ENCODE peak calls at places on chromosomes 11 and 22, in ten cellular contexts. One of them, this sample, is unnamed. For H3K4me1, the result is how much of the 10 kb centered on the place peaks cover.

GRCh38 chr11:86157797-86158378 is 86.7 kb upstream of the EED start:
- DNase-seq in fibroblast of lung: no peak
- DNase-seq in SK-N-SH: no peak
- DNase-seq in cardiac muscle cell: no peak
- DNase-seq in endodermal cell: no peak
- DNase-seq in OCI-LY7: no peak
- DNase-seq in GM23248: no peak
- DNase-seq in kidney: no peak
- DNase-seq in body of pancreas: no peak
- DNase-seq in neuronal stem cell: no peak
- DNase-seq in this sample: no peak

GRCh38 chr11:19853016-19853415 is 140.4 kb downstream of the NAV2 start:
- DNase-seq in GM23248: peak
- DNase-seq in OCI-LY7: no peak
- DNase-seq in endodermal cell: no peak
- DNase-seq in neuronal stem cell: no peak
- DNase-seq in SK-N-SH: no peak
- DNase-seq in body of pancreas: no peak
- DNase-seq in cardiac muscle cell: no peak
- DNase-seq in fibroblast of lung: peak
- DNase-seq in kidney: no peak
- DNase-seq in this sample: no peak

GRCh38 chr22:32649515-32650200 is 151.8 kb upstream of the TIMP3 start:
- DNase-seq in OCI-LY7: no peak
- DNase-seq in neuronal stem cell: no peak
- DNase-seq in fibroblast of lung: peak
- DNase-seq in endodermal cell: no peak
- DNase-seq in kidney: no peak
- DNase-seq in cardiac muscle cell: no peak
- DNase-seq in SK-N-SH: no peak
- DNase-seq in GM23248: peak
- DNase-seq in body of pancreas: no peak
- DNase-seq in this sample: no peak

GRCh38 chr11:19607656-19608360 is 104.8 kb upstream of the NAV2 start:
- DNase-seq in kidney: no peak
- DNase-seq in endodermal cell: no peak
- DNase-seq in fibroblast of lung: no peak
- DNase-seq in SK-N-SH: no peak
- DNase-seq in neuronal stem cell: no peak
- DNase-seq in cardiac muscle cell: no peak
- DNase-seq in body of pancreas: no peak
- DNase-seq in GM23248: no peak
- DNase-seq in OCI-LY7: no peak
- DNase-seq in this sample: no peak

GRCh38 chr11:96393753-96394348 is 4.0 kb downstream of the JRKL start:
- DNase-seq in cardiac muscle cell: peak
- DNase-seq in SK-N-SH: peak
- DNase-seq in GM23248: peak
- DNase-seq in kidney: no peak
- DNase-seq in OCI-LY7: peak
- DNase-seq in endodermal cell: no peak
- DNase-seq in fibroblast of lung: peak
- DNase-seq in body of pancreas: no peak
- DNase-seq in neuronal stem cell: no peak
- DNase-seq in this sample: no peak

GRCh38 chr11:112004389-112004788 is 20.8 kb upstream of the DLAT start:
- DNase-seq in cardiac muscle cell: no peak
- DNase-seq in endodermal cell: peak
- DNase-seq in body of pancreas: no peak
- DNase-seq in neuronal stem cell: no peak
- DNase-seq in SK-N-SH: peak
- DNase-seq in kidney: no peak
- DNase-seq in GM23248: peak
- DNase-seq in OCI-LY7: peak
- DNase-seq in fibroblast of lung: no peak
- DNase-seq in this sample: no peak

GRCh38 chr22:42962295-42963230 is 52.4 kb downstream of the PACSIN2 start:
- DNase-seq in kidney: peak
- DNase-seq in OCI-LY7: no peak
- DNase-seq in GM23248: peak
- DNase-seq in endodermal cell: peak
- DNase-seq in body of pancreas: peak
- DNase-seq in neuronal stem cell: no peak
- DNase-seq in SK-N-SH: no peak
- DNase-seq in fibroblast of lung: no peak
- DNase-seq in cardiac muscle cell: no peak
- DNase-seq in this sample: peak

GRCh38 chr11:95575517-95575916 is 214.1 kb downstream of the FAM76B start:
- DNase-seq in neuronal stem cell: no peak
- DNase-seq in body of pancreas: no peak
- DNase-seq in kidney: no peak
- DNase-seq in cardiac muscle cell: no peak
- DNase-seq in SK-N-SH: no peak
- DNase-seq in GM23248: no peak
- DNase-seq in fibroblast of lung: peak
- DNase-seq in OCI-LY7: no peak
- DNase-seq in endodermal cell: no peak
- DNase-seq in this sample: no peak

GRCh38 chr22:40499187-40499753 is 128.9 kb downstream of the SGSM3 start:
- DNase-seq in SK-N-SH: peak
- DNase-seq in kidney: no peak
- DNase-seq in endodermal cell: no peak
- DNase-seq in GM23248: peak
- DNase-seq in OCI-LY7: no peak
- DNase-seq in fibroblast of lung: peak
- DNase-seq in neuronal stem cell: no peak
- DNase-seq in body of pancreas: peak
- DNase-seq in cardiac muscle cell: no peak
- DNase-seq in this sample: no peak

GRCh38 chr11:325796-326591 is 5.3 kb upstream of the IFITM3 start:
- DNase-seq in cardiac muscle cell: no peak
- DNase-seq in kidney: peak
- DNase-seq in GM23248: no peak
- DNase-seq in OCI-LY7: no peak
- DNase-seq in endodermal cell: peak
- DNase-seq in fibroblast of lung: no peak
- DNase-seq in body of pancreas: no peak
- DNase-seq in SK-N-SH: no peak
- DNase-seq in neuronal stem cell: no peak
- DNase-seq in this sample: no peak

GRCh38 chr11:132490976-132491375 is 1041.3 kb downstream of the OPCML start:
- DNase-seq in OCI-LY7: no peak
- DNase-seq in kidney: no peak
- DNase-seq in neuronal stem cell: no peak
- DNase-seq in endodermal cell: no peak
- DNase-seq in GM23248: peak
- DNase-seq in body of pancreas: no peak
- DNase-seq in SK-N-SH: no peak
- DNase-seq in cardiac muscle cell: no peak
- DNase-seq in fibroblast of lung: peak
- DNase-seq in this sample: no peak

DNA sequence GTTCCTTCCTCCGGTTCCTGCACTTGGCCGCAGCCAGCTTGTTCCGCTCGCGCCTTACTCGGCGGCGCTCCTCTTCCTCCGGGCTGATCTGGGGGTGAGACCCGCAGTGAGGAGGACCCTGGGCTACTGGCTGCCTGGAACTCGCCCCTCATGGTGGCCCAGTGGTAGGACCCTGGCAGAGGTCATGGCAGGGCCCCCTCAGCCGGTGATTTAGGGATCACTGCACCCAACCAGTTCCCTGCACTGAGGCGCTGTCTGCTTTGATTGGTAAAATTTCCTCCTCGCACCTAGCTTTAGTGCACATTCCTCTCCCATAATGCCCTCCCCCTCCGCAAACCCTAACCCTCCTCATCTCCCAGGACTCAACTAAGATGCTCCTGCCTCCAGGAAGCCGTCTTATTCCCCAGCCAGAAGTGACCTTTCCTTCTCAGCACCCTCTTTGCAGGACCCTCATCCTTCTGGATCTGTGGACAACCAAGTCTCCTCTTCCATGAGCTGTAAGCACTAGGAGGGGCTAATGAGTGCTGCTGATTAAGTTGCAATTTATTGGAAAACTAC is 3.6 kb downstream of the CCDC85B start:
- DNase-seq in kidney: peak
- DNase-seq in OCI-LY7: peak
- DNase-seq in GM23248: no peak
- DNase-seq in cardiac muscle cell: no peak
- DNase-seq in neuronal stem cell: no peak
- DNase-seq in endodermal cell: no peak
- DNase-seq in body of pancreas: no peak
- DNase-seq in fibroblast of lung: no peak
- DNase-seq in SK-N-SH: no peak
- DNase-seq in this sample: no peak
- H3K4me3 ChIP-seq in kidney: no peak
- H3K4me3 ChIP-seq in OCI-LY7: peak
- H3K4me3 ChIP-seq in GM23248: peak
- H3K4me3 ChIP-seq in cardiac muscle cell: no peak
- H3K4me3 ChIP-seq in neuronal stem cell: no peak
- H3K4me3 ChIP-seq in endodermal cell: no peak
- H3K4me3 ChIP-seq in body of pancreas: no peak
- H3K4me3 ChIP-seq in fibroblast of lung: no peak
- H3K4me3 ChIP-seq in SK-N-SH: no peak
- H3K4me3 ChIP-seq in this sample: peak

GRCh38 chr22:29628982-29629381 is 25.5 kb downstream of the NF2 start:
- DNase-seq in kidney: no peak
- DNase-seq in OCI-LY7: no peak
- DNase-seq in cardiac muscle cell: no peak
- DNase-seq in SK-N-SH: no peak
- DNase-seq in neuronal stem cell: no peak
- DNase-seq in GM23248: no peak
- DNase-seq in fibroblast of lung: no peak
- DNase-seq in body of pancreas: no peak
- DNase-seq in endodermal cell: no peak
- DNase-seq in this sample: no peak

GRCh38 chr22:29631725-29632124 is 28.3 kb downstream of the NF2 start:
- DNase-seq in kidney: no peak
- DNase-seq in neuronal stem cell: no peak
- DNase-seq in SK-N-SH: no peak
- DNase-seq in body of pancreas: no peak
- DNase-seq in GM23248: no peak
- DNase-seq in OCI-LY7: no peak
- DNase-seq in endodermal cell: no peak
- DNase-seq in fibroblast of lung: no peak
- DNase-seq in cardiac muscle cell: no peak
- DNase-seq in this sample: no peak

GRCh38 chr22:29630987-29631386 is 27.6 kb downstream of the NF2 start:
- DNase-seq in OCI-LY7: no peak
- DNase-seq in GM23248: no peak
- DNase-seq in SK-N-SH: no peak
- DNase-seq in cardiac muscle cell: no peak
- DNase-seq in body of pancreas: no peak
- DNase-seq in endodermal cell: no peak
- DNase-seq in fibroblast of lung: no peak
- DNase-seq in kidney: no peak
- DNase-seq in neuronal stem cell: no peak
- DNase-seq in this sample: no peak

GRCh38 chr22:29630180-29630498 is 26.7 kb downstream of the NF2 start:
- DNase-seq in endodermal cell: no peak
- DNase-seq in body of pancreas: no peak
- DNase-seq in kidney: no peak
- DNase-seq in cardiac muscle cell: no peak
- DNase-seq in OCI-LY7: no peak
- DNase-seq in fibroblast of lung: no peak
- DNase-seq in SK-N-SH: no peak
- DNase-seq in neuronal stem cell: no peak
- DNase-seq in GM23248: no peak
- DNase-seq in this sample: no peak

GRCh38 chr22:29629382-29630179 is 26.1 kb downstream of the NF2 start:
- DNase-seq in SK-N-SH: no peak
- DNase-seq in neuronal stem cell: no peak
- DNase-seq in body of pancreas: no peak
- DNase-seq in kidney: no peak
- DNase-seq in cardiac muscle cell: no peak
- DNase-seq in OCI-LY7: no peak
- DNase-seq in endodermal cell: no peak
- DNase-seq in fibroblast of lung: no peak
- DNase-seq in GM23248: no peak
- DNase-seq in this sample: no peak
- H3K4me1 ChIP-seq in SK-N-SH: under half
- H3K4me1 ChIP-seq in neuronal stem cell: under half
- H3K4me1 ChIP-seq in body of pancreas: under half
- H3K4me1 ChIP-seq in kidney: under half
- H3K4me1 ChIP-seq in cardiac muscle cell: under half
- H3K4me1 ChIP-seq in OCI-LY7: under half
- H3K4me1 ChIP-seq in endodermal cell: under half
- H3K4me1 ChIP-seq in fibroblast of lung: under half
- H3K4me1 ChIP-seq in GM23248: under half
- H3K4me1 ChIP-seq in this sample: under half

GRCh38 chr11:1757861-1758610 is 5.7 kb downstream of the CTSD start:
- DNase-seq in fibroblast of lung: no peak
- DNase-seq in OCI-LY7: no peak
- DNase-seq in GM23248: no peak
- DNase-seq in kidney: peak
- DNase-seq in neuronal stem cell: no peak
- DNase-seq in body of pancreas: no peak
- DNase-seq in SK-N-SH: no peak
- DNase-seq in cardiac muscle cell: no peak
- DNase-seq in endodermal cell: no peak
- DNase-seq in this sample: peak

GRCh38 chr11:1755344-1756023 is 5.1 kb upstream of the IFITM10 start:
- DNase-seq in endodermal cell: no peak
- DNase-seq in neuronal stem cell: no peak
- DNase-seq in OCI-LY7: no peak
- DNase-seq in GM23248: no peak
- DNase-seq in SK-N-SH: no peak
- DNase-seq in body of pancreas: no peak
- DNase-seq in kidney: no peak
- DNase-seq in cardiac muscle cell: peak
- DNase-seq in fibroblast of lung: no peak
- DNase-seq in this sample: peak

GRCh38 chr11:1756024-1756561 is 5.7 kb upstream of the IFITM10 start:
- DNase-seq in kidney: no peak
- DNase-seq in endodermal cell: no peak
- DNase-seq in neuronal stem cell: no peak
- DNase-seq in OCI-LY7: no peak
- DNase-seq in cardiac muscle cell: no peak
- DNase-seq in fibroblast of lung: no peak
- DNase-seq in GM23248: no peak
- DNase-seq in SK-N-SH: no peak
- DNase-seq in body of pancreas: no peak
- DNase-seq in this sample: peak

GRCh38 chr11:1758611-1759150 is 5.0 kb downstream of the CTSD start:
- DNase-seq in OCI-LY7: no peak
- DNase-seq in SK-N-SH: no peak
- DNase-seq in fibroblast of lung: no peak
- DNase-seq in neuronal stem cell: no peak
- DNase-seq in GM23248: no peak
- DNase-seq in endodermal cell: no peak
- DNase-seq in kidney: peak
- DNase-seq in body of pancreas: no peak
- DNase-seq in cardiac muscle cell: no peak
- DNase-seq in this sample: no peak

GRCh38 chr11:1756791-1757771 is 6.6 kb downstream of the CTSD start:
- DNase-seq in OCI-LY7: no peak
- DNase-seq in kidney: peak
- DNase-seq in endodermal cell: no peak
- DNase-seq in cardiac muscle cell: no peak
- DNase-seq in body of pancreas: peak
- DNase-seq in GM23248: no peak
- DNase-seq in SK-N-SH: no peak
- DNase-seq in neuronal stem cell: no peak
- DNase-seq in fibroblast of lung: no peak
- DNase-seq in this sample: peak
- H3K4me3 ChIP-seq in OCI-LY7: no peak
- H3K4me3 ChIP-seq in kidney: no peak
- H3K4me3 ChIP-seq in endodermal cell: no peak
- H3K4me3 ChIP-seq in cardiac muscle cell: no peak
- H3K4me3 ChIP-seq in body of pancreas: no peak
- H3K4me3 ChIP-seq in GM23248: no peak
- H3K4me3 ChIP-seq in SK-N-SH: no peak
- H3K4me3 ChIP-seq in neuronal stem cell: no peak
- H3K4me3 ChIP-seq in fibroblast of lung: no peak
- H3K4me3 ChIP-seq in this sample: no peak

GRCh38 chr11:119710417-119710816 is 18.6 kb downstream of the NECTIN1 start:
- DNase-seq in body of pancreas: no peak
- DNase-seq in endodermal cell: no peak
- DNase-seq in kidney: no peak
- DNase-seq in OCI-LY7: no peak
- DNase-seq in SK-N-SH: no peak
- DNase-seq in GM23248: no peak
- DNase-seq in fibroblast of lung: no peak
- DNase-seq in neuronal stem cell: no peak
- DNase-seq in cardiac muscle cell: no peak
- DNase-seq in this sample: no peak
- H3K4me1 ChIP-seq in body of pancreas: under half
- H3K4me1 ChIP-seq in endodermal cell: under half
- H3K4me1 ChIP-seq in kidney: under half
- H3K4me1 ChIP-seq in OCI-LY7: under half
- H3K4me1 ChIP-seq in SK-N-SH: under half
- H3K4me1 ChIP-seq in GM23248: under half
- H3K4me1 ChIP-seq in fibroblast of lung: under half
- H3K4me1 ChIP-seq in neuronal stem cell: under half
- H3K4me1 ChIP-seq in cardiac muscle cell: half or more
- H3K4me1 ChIP-seq in this sample: under half

This sample was measured in right lobe of liver.